ENCODE peak calls at places on chromosomes 7 and 10, in five cellular contexts. B is H1, M is HepG2, H is A549, P is GM12878. S is an unnamed sample.
A peak's percentile ranks its signal among the peaks of the same experiment; 100 is the strongest.

GRCh38 chr10:71081912-71082311 is 130.5 kb upstream of the UNC5B start:
- DNase-seq in B (peak; percentile 11), M (no peak), H (no peak), P (no peak), S (no peak)

GRCh38 chr7:103379270-103379975 is 32.0 kb downstream of the PSMC2 start:
- DNase-seq in B (no peak), M (no peak), H (no peak), P (no peak), S (no peak)

GRCh38 chr7:49483142-49483541 is 290.3 kb upstream of the VWC2 start:
- DNase-seq in B (no peak), M (peak; percentile 1), H (peak; percentile 1), P (no peak), S (no peak)

GRCh38 chr7:42272793-42273665 is 36.0 kb upstream of the GLI3 start:
- DNase-seq in B (no peak), M (no peak), H (no peak), P (no peak), S (no peak)

GRCh38 chr7:5428470-5429252 is 5.0 kb upstream of the TNRC18 start:
- DNase-seq in B (no peak), M (peak; percentile 78), H (no peak), P (no peak), S (peak; percentile 51)

GRCh38 chr7:102728-103127 is 89.6 kb upstream of the FAM20C start:
- DNase-seq in B (no peak), M (no peak), H (no peak), P (no peak), S (no peak)

GRCh38 chr10:99779335-99779734 is 3.1 kb upstream of the ABCC2 start:
- DNase-seq in B (no peak), M (peak; percentile 76), H (peak; percentile 82), P (no peak), S (no peak)

GRCh38 chr7:130491841-130492518 is at the start of gene MEST:
- DNase-seq in B (peak; percentile 59), M (no peak), H (no peak), P (no peak), S (no peak)

GRCh38 chr7:116687801-116688201 is 15.8 kb downstream of the MET start:
- DNase-seq in B (no peak), M (peak; percentile 10), H (peak; percentile 49), P (no peak), S (no peak)

GRCh38 chr10:84375011-84375410 is 46.6 kb downstream of the CCSER2 start:
- DNase-seq in B (no peak), M (peak; percentile 51), H (peak; percentile 62), P (peak; percentile 34), S (peak; percentile 78)

GRCh38 chr10:48439581-48440041 is 133.1 kb downstream of the MAPK8 start:
- DNase-seq in B (no peak), M (peak; percentile 65), H (no peak), P (no peak), S (no peak)

GRCh38 chr10:80372675-80373074 is 16.1 kb downstream of the DYDC2 start:
- DNase-seq in B (no peak), M (no peak), H (no peak), P (no peak), S (no peak)

GRCh38 chr7:87147500-87147899 is 4.8 kb upstream of the DMTF1 start:
- DNase-seq in B (no peak), M (no peak), H (no peak), P (no peak), S (no peak)

GRCh38 chr7:24192053-24192452 is 91.9 kb upstream of the NPY start:
- DNase-seq in B (no peak), M (no peak), H (no peak), P (no peak), S (no peak)
- TF ChIP-seq CHD2 in B (no peak), M (no peak), H (no peak), P (no peak), S (no peak)

GRCh38 chr7:151187409-151188251 is 580 bp upstream of the ASB10 start:
- DNase-seq in B (no peak), M (no peak), H (no peak), P (no peak), S (no peak)

GRCh38 chr7:151189038-151189437 is 2.0 kb upstream of the ASB10 start:
- DNase-seq in B (no peak), M (no peak), H (no peak), P (no peak), S (no peak)

GRCh38 chr7:151185762-151186639 is 1.0 kb downstream of the ASB10 start:
- DNase-seq in B (no peak), M (no peak), H (no peak), P (no peak), S (no peak)

GRCh38 chr7:151186640-151187408 is at the start of gene ASB10:
- DNase-seq in B (no peak), M (no peak), H (no peak), P (no peak), S (no peak)

DNA sequence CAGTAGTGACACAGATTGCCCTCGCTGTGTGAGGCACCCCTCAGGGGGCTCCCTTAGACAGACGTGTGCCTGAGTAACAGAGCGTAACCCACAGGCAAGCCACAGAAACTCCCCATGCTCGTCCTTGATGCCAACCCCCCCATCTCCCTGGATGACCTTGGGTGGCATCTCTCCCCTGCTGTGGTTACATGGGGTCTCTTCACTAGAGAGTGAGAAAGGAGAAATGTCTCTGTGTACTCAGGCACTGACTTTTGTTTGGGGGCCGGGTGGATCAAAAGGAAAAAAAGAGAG is 1.1 kb upstream of the ASB10 start:
- DNase-seq in B (no peak), M (no peak), H (no peak), P (no peak), S (no peak)
- H3K4me2 ChIP-seq in B (no peak overlapping the region), M (no peak overlapping the region), H (no peak overlapping the region), P (peak overlapping the region; percentile 22), S (no peak overlapping the region)

GRCh38 chr7:36391436-36392198 is 2.0 kb downstream of the ANLN start:
- DNase-seq in B (no peak), M (no peak), H (peak; percentile 36), P (peak; percentile 27), S (peak; percentile 57)
- TF ChIP-seq CHD2 in B (no peak), M (no peak), H (no peak), P (no peak), S (no peak)

GRCh38 chr10:77711683-77712049 is 74.1 kb upstream of the KCNMA1 start:
- DNase-seq in B (no peak), M (no peak), H (no peak), P (no peak), S (no peak)

GRCh38 chr10:77715081-77715480 is 77.5 kb upstream of the KCNMA1 start:
- DNase-seq in B (no peak), M (peak; percentile 23), H (peak; percentile 23), P (no peak), S (peak; percentile 68)

GRCh38 chr10:77715536-77715935 is 77.9 kb upstream of the KCNMA1 start:
- DNase-seq in B (no peak), M (no peak), H (no peak), P (no peak), S (no peak)

GRCh38 chr10:77712207-77712606 is 74.6 kb upstream of the KCNMA1 start:
- DNase-seq in B (no peak), M (no peak), H (no peak), P (no peak), S (no peak)

DNA sequence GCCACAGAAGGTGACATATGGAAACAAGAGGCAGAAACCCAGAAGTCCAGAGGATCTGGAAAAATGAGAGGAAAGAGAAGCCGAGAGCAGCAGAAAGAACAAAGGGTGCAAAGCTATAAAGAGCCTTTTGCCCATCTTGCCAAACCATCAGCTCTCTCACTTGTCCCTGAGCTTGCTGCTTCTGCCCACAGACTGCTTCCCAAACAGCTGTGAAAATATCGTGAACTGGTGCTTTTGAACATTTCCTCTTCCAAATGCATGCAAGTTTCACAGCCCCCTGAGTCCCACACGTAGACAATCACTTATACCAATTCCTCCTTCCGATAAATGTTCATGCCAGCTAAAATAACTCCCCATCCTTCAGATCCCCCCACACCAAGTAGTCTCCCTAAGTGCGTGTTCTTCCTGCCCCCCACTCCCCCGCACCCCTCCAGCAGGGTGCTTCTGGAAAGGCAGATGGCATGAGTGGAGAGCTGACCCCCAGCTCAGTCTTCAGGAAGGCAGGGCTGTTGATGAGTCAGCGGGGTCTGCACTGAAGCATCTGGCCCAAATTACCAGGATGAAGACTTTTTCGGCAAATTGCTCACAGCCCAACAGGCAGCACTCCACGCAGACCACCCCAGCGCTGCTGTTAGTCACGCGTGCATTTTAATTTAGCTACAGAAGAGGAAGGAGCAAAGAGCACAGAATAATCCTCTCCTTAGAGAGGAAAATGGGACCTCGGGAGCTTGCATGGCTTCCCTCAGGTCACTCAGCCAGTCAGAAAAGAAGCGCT is 76.1 kb upstream of the KCNMA1 start:
- DNase-seq in B (no peak), M (no peak), H (no peak), P (no peak), S (no peak)
- H3K4me2 ChIP-seq in B (no peak overlapping the region), M (no peak overlapping the region), H (no peak overlapping the region), P (no peak overlapping the region), S (peak overlapping the region; percentile 46)

GRCh38 chr7:20033621-20034200 is 183.5 kb downstream of the MACC1 start:
- DNase-seq in B (no peak), M (no peak), H (peak; percentile 5), P (no peak), S (no peak)
- TF ChIP-seq CHD2 in B (no peak), M (no peak), H (no peak), P (no peak), S (no peak)

GRCh38 chr7:136605532-136606329 is 262.7 kb upstream of the CHRM2 start:
- DNase-seq in B (no peak), M (no peak), H (no peak), P (no peak), S (no peak)
- H3K4me2 ChIP-seq in B (no peak overlapping the region), M (no peak overlapping the region), H (no peak overlapping the region), P (no peak overlapping the region), S (no peak overlapping the region)

S was measured in K562.